ENCODE peak calls at places on chromosomes 3 and 15, in ten cellular contexts. S is amygdala; Q is GOT3; C is retinal pigment epithelial cell; B is naive B cell; D is NCI-H1694 treated with DMSO at 0.1 percent for 48 hours; A is NCI-H82; R is endothelial cell of umbilical vein; Y is naive thymus-derived CD4-positive, alpha-beta T cell; Z is PC-9. O is an unnamed sample.

GRCh38 chr15:83685864-83686263 is 31.9 kb downstream of the ADAMTSL3 start:
- DNase-seq in D (no peak), S (no peak), Z (no peak), C (no peak), Y (no peak), B (no peak), Q (no peak), A (no peak), R (no peak), O (no peak)

GRCh38 chr15:67120839-67121540 is 55.6 kb downstream of the SMAD3 start:
- DNase-seq in Z (peak; percentile 56), D (no peak), B (peak; percentile 95), S (peak; percentile 39), Q (no peak), C (no peak), Y (peak; percentile 74), A (no peak), R (peak; percentile 98), O (peak; percentile 36)

GRCh38 chr3:138936763-138937689 is 9.9 kb downstream of the FOXL2 start:
- DNase-seq in A (no peak), Y (no peak), Z (no peak), R (no peak), C (no peak), B (no peak), S (no peak), D (no peak), Q (no peak), O (no peak)

GRCh38 chr3:24812116-24812515 is 317.5 kb upstream of the THRB start:
- DNase-seq in C (no peak), S (no peak), R (no peak), Y (no peak), D (no peak), A (no peak), B (no peak), Z (no peak), Q (no peak), O (no peak)

GRCh38 chr3:64801856-64802255 is 114.1 kb upstream of the ADAMTS9 start:
- DNase-seq in A (no peak), S (no peak), D (no peak), B (no peak), Z (no peak), R (peak; percentile 7), C (no peak), Y (no peak), Q (no peak), O (no peak)

GRCh38 chr3:159850481-159850880 is 138.2 kb upstream of the IL12A start:
- DNase-seq in C (no peak), Y (no peak), R (no peak), Q (no peak), S (no peak), Z (no peak), B (no peak), A (no peak), D (no peak), O (no peak)

GRCh38 chr3:153210660-153211059 is 48.6 kb downstream of the RAP2B start:
- DNase-seq in R (no peak), Q (no peak), B (no peak), Y (no peak), D (no peak), A (no peak), C (no peak), Z (peak; percentile 32), S (no peak), O (no peak)

GRCh38 chr3:28172748-28173147 is 68.7 kb upstream of the CMC1 start:
- DNase-seq in Q (no peak), S (no peak), Y (no peak), Z (no peak), B (no peak), D (no peak), C (no peak), R (no peak), A (no peak), O (no peak)

GRCh38 chr3:147939425-147940196 is 530.4 kb downstream of the ZIC1 start:
- DNase-seq in R (no peak), D (no peak), A (peak; percentile 27), C (no peak), B (no peak), Y (no peak), S (peak; percentile 11), Q (no peak), Z (no peak), O (peak; percentile 79)

GRCh38 chr15:56244237-56244810 is 645 bp upstream of the RFX7 start:
- DNase-seq in D (peak; percentile 88), Z (peak; percentile 56), Q (no peak), R (peak; percentile 65), A (peak; percentile 96), S (peak; percentile 53), B (no peak), C (peak; percentile 57), Y (no peak), O (peak; percentile 78)

GRCh38 chr3:49554639-49555265 is 475 bp downstream of the BSN start:
- DNase-seq in Q (no peak), R (no peak), D (no peak), S (no peak), B (no peak), C (no peak), A (peak; percentile 36), Y (peak; percentile 11), Z (no peak), O (peak; percentile 15)

GRCh38 chr3:179681492-179682263 is 28.8 kb downstream of the USP13 start:
- DNase-seq in D (no peak), R (peak; percentile 16), B (no peak), Q (no peak), S (no peak), A (no peak), Y (no peak), C (no peak), Z (no peak), O (no peak)

GRCh38 chr3:153599685-153600084 is 437.7 kb downstream of the RAP2B start:
- DNase-seq in Q (peak; percentile 23), B (no peak), C (peak; percentile 76), D (no peak), S (no peak), Z (peak; percentile 73), Y (no peak), A (no peak), R (peak; percentile 87), O (no peak)

GRCh38 chr3:73070675-73071575 is 9.5 kb downstream of the EBLN2 start:
- DNase-seq in R (no peak), Z (no peak), B (no peak), D (no peak), Y (no peak), S (no peak), C (no peak), A (peak; percentile 25), Q (no peak), O (no peak)

GRCh38 chr3:141570068-141570467 is 83.2 kb downstream of the RASA2 start:
- DNase-seq in D (no peak), Z (no peak), B (no peak), Q (no peak), S (no peak), C (no peak), Y (no peak), R (no peak), A (no peak), O (no peak)

GRCh38 chr15:82040395-82040794 is 5.4 kb downstream of the MEX3B start:
- DNase-seq in C (no peak), Z (no peak), R (no peak), Q (no peak), Y (no peak), A (no peak), B (no peak), S (no peak), D (no peak), O (no peak)

GRCh38 chr3:164094546-164094945 is 983.8 kb downstream of the SI start:
- DNase-seq in Q (no peak), Y (no peak), B (no peak), A (no peak), C (no peak), S (no peak), R (no peak), D (no peak), Z (no peak), O (no peak)

GRCh38 chr15:52486003-52486996 is 42.4 kb downstream of the MYO5A start:
- DNase-seq in Y (no peak), R (no peak), D (no peak), A (peak; percentile 58), B (no peak), S (no peak), Q (no peak), Z (no peak), C (peak; percentile 24), O (peak; percentile 64)

GRCh38 chr3:113867506-113867905 is 28.9 kb downstream of the GRAMD1C start:
- DNase-seq in R (no peak), C (no peak), S (no peak), D (no peak), A (no peak), Y (no peak), Z (no peak), B (no peak), Q (no peak), O (no peak)

GRCh38 chr3:66450389-66451022 is 50.3 kb downstream of the LRIG1 start:
- DNase-seq in B (no peak), C (no peak), A (no peak), R (peak; percentile 91), Z (no peak), Y (no peak), Q (no peak), D (peak; percentile 8), S (no peak), O (peak; percentile 66)

GRCh38 chr3:155676252-155676981 is 68.5 kb downstream of the PLCH1 start:
- DNase-seq in R (no peak), S (no peak), Y (no peak), B (no peak), Q (no peak), D (peak; percentile 68), Z (no peak), C (no peak), A (peak; percentile 42), O (no peak)

GRCh38 chr3:127671523-127672428 is 976 bp upstream of the ABTB1 start:
- DNase-seq in S (no peak), Q (no peak), Y (peak; percentile 52), R (peak; percentile 7), C (no peak), Z (no peak), A (peak; percentile 39), B (peak; percentile 46), D (no peak), O (no peak)

GRCh38 chr3:31240894-31241293 is 291.8 kb upstream of the STT3B start:
- DNase-seq in C (no peak), Z (no peak), R (no peak), Q (no peak), B (no peak), Y (no peak), A (no peak), S (no peak), D (no peak), O (no peak)

GRCh38 chr3:127035672-127036071 is 52.8 kb downstream of the PLXNA1 start:
- DNase-seq in C (peak; percentile 84), R (no peak), Q (no peak), S (no peak), B (no peak), Y (no peak), A (peak; percentile 26), D (no peak), Z (peak; percentile 90), O (no peak)

GRCh38 chr3:124429129-124429815 is 301.0 kb upstream of the UMPS start:
- DNase-seq in Q (no peak), R (peak; percentile 88), B (no peak), D (peak; percentile 89), Y (no peak), A (peak; percentile 15), Z (no peak), C (peak; percentile 65), S (no peak), O (no peak)

GRCh38 chr3:56783644-56784451 is 17.9 kb downstream of the ARHGEF3 start:
- DNase-seq in A (no peak), D (peak; percentile 25), S (peak; percentile 11), Z (no peak), Y (peak; percentile 82), C (no peak), Q (no peak), B (peak; percentile 83), R (peak; percentile 88), O (peak; percentile 52)

O was measured in putamen.